ENCODE peak calls at places on chromosomes 6 and 20, in ten cellular contexts. One of them, this sample, is unnamed.

GRCh38 chr20:56867128-56867527 is 238.0 kb downstream of the TFAP2C start:
- DNase-seq in neural progenitor cell: no peak
- DNase-seq in effector CD4-positive, alpha-beta T cell: no peak
- DNase-seq in foreskin fibroblast: no peak
- DNase-seq in GOT3: no peak
- DNase-seq in BE2C: no peak
- DNase-seq in renal cortical epithelial cell: no peak
- DNase-seq in SW480: no peak
- DNase-seq in H7: no peak
- DNase-seq in AML-193: no peak
- DNase-seq in this sample: no peak

GRCh38 chr6:90025418-90026089 is 131.3 kb downstream of the GJA10 start:
- DNase-seq in GOT3: peak
- DNase-seq in BE2C: peak
- DNase-seq in SW480: peak
- DNase-seq in renal cortical epithelial cell: peak
- DNase-seq in neural progenitor cell: no peak
- DNase-seq in effector CD4-positive, alpha-beta T cell: no peak
- DNase-seq in H7: no peak
- DNase-seq in foreskin fibroblast: peak
- DNase-seq in AML-193: no peak
- DNase-seq in this sample: no peak

GRCh38 chr20:56463428-56463827 is 5.0 kb upstream of the RTF2 start:
- DNase-seq in effector CD4-positive, alpha-beta T cell: no peak
- DNase-seq in AML-193: peak
- DNase-seq in renal cortical epithelial cell: no peak
- DNase-seq in BE2C: no peak
- DNase-seq in GOT3: no peak
- DNase-seq in H7: no peak
- DNase-seq in foreskin fibroblast: no peak
- DNase-seq in neural progenitor cell: no peak
- DNase-seq in SW480: no peak
- DNase-seq in this sample: no peak

GRCh38 chr20:37973059-37973910 is 60.0 kb downstream of the TTI1 start:
- DNase-seq in effector CD4-positive, alpha-beta T cell: no peak
- DNase-seq in SW480: no peak
- DNase-seq in neural progenitor cell: no peak
- DNase-seq in H7: no peak
- DNase-seq in BE2C: no peak
- DNase-seq in GOT3: no peak
- DNase-seq in renal cortical epithelial cell: no peak
- DNase-seq in AML-193: no peak
- DNase-seq in foreskin fibroblast: no peak
- DNase-seq in this sample: no peak

GRCh38 chr6:1708820-1709612 is 99.3 kb downstream of the FOXC1 start:
- DNase-seq in SW480: peak
- DNase-seq in effector CD4-positive, alpha-beta T cell: no peak
- DNase-seq in GOT3: no peak
- DNase-seq in AML-193: peak
- DNase-seq in neural progenitor cell: no peak
- DNase-seq in H7: no peak
- DNase-seq in renal cortical epithelial cell: peak
- DNase-seq in foreskin fibroblast: no peak
- DNase-seq in BE2C: no peak
- DNase-seq in this sample: no peak

GRCh38 chr6:160330621-160331020 is 17.6 kb upstream of the SLC22A3 start:
- DNase-seq in GOT3: no peak
- DNase-seq in effector CD4-positive, alpha-beta T cell: no peak
- DNase-seq in H7: no peak
- DNase-seq in SW480: no peak
- DNase-seq in foreskin fibroblast: no peak
- DNase-seq in AML-193: no peak
- DNase-seq in neural progenitor cell: no peak
- DNase-seq in renal cortical epithelial cell: no peak
- DNase-seq in BE2C: no peak
- DNase-seq in this sample: no peak

GRCh38 chr6:15389759-15390723 is 144.2 kb downstream of the JARID2 start:
- DNase-seq in neural progenitor cell: peak
- DNase-seq in renal cortical epithelial cell: no peak
- DNase-seq in effector CD4-positive, alpha-beta T cell: no peak
- DNase-seq in SW480: no peak
- DNase-seq in foreskin fibroblast: no peak
- DNase-seq in H7: peak
- DNase-seq in GOT3: no peak
- DNase-seq in AML-193: no peak
- DNase-seq in BE2C: peak
- DNase-seq in this sample: peak

GRCh38 chr20:4666001-4666470 is 55.7 kb upstream of the PRND start:
- DNase-seq in GOT3: no peak
- DNase-seq in AML-193: peak
- DNase-seq in SW480: peak
- DNase-seq in foreskin fibroblast: peak
- DNase-seq in H7: no peak
- DNase-seq in neural progenitor cell: no peak
- DNase-seq in renal cortical epithelial cell: no peak
- DNase-seq in BE2C: no peak
- DNase-seq in effector CD4-positive, alpha-beta T cell: peak
- DNase-seq in this sample: no peak

GRCh38 chr20:51569815-51570741 is 27.6 kb upstream of the NFATC2 start:
- DNase-seq in foreskin fibroblast: no peak
- DNase-seq in H7: no peak
- DNase-seq in effector CD4-positive, alpha-beta T cell: no peak
- DNase-seq in GOT3: no peak
- DNase-seq in renal cortical epithelial cell: no peak
- DNase-seq in SW480: no peak
- DNase-seq in AML-193: no peak
- DNase-seq in BE2C: no peak
- DNase-seq in neural progenitor cell: no peak
- DNase-seq in this sample: no peak

GRCh38 chr6:41785689-41786450 is 1.6 kb upstream of the TOMM6 start:
- DNase-seq in effector CD4-positive, alpha-beta T cell: no peak
- DNase-seq in GOT3: no peak
- DNase-seq in BE2C: peak
- DNase-seq in neural progenitor cell: no peak
- DNase-seq in H7: no peak
- DNase-seq in AML-193: no peak
- DNase-seq in SW480: no peak
- DNase-seq in foreskin fibroblast: peak
- DNase-seq in renal cortical epithelial cell: no peak
- DNase-seq in this sample: no peak

GRCh38 chr20:63043348-63044203 is 36.8 kb upstream of the BHLHE23 start:
- DNase-seq in renal cortical epithelial cell: no peak
- DNase-seq in effector CD4-positive, alpha-beta T cell: no peak
- DNase-seq in neural progenitor cell: no peak
- DNase-seq in AML-193: no peak
- DNase-seq in BE2C: peak
- DNase-seq in foreskin fibroblast: no peak
- DNase-seq in GOT3: no peak
- DNase-seq in SW480: no peak
- DNase-seq in H7: no peak
- DNase-seq in this sample: peak

GRCh38 chr6:158061709-158062461 is 80.2 kb downstream of the SYNJ2 start:
- DNase-seq in effector CD4-positive, alpha-beta T cell: no peak
- DNase-seq in GOT3: no peak
- DNase-seq in BE2C: no peak
- DNase-seq in AML-193: no peak
- DNase-seq in H7: no peak
- DNase-seq in foreskin fibroblast: no peak
- DNase-seq in renal cortical epithelial cell: no peak
- DNase-seq in SW480: no peak
- DNase-seq in neural progenitor cell: no peak
- DNase-seq in this sample: no peak

GRCh38 chr6:166027761-166028160 is 139.9 kb downstream of the TBXT start:
- DNase-seq in SW480: no peak
- DNase-seq in AML-193: no peak
- DNase-seq in renal cortical epithelial cell: no peak
- DNase-seq in GOT3: no peak
- DNase-seq in foreskin fibroblast: no peak
- DNase-seq in BE2C: no peak
- DNase-seq in effector CD4-positive, alpha-beta T cell: no peak
- DNase-seq in neural progenitor cell: no peak
- DNase-seq in H7: no peak
- DNase-seq in this sample: no peak

GRCh38 chr20:55160022-55160421 is 684.6 kb downstream of the DOK5 start:
- DNase-seq in renal cortical epithelial cell: peak
- DNase-seq in foreskin fibroblast: peak
- DNase-seq in BE2C: no peak
- DNase-seq in GOT3: no peak
- DNase-seq in AML-193: no peak
- DNase-seq in SW480: no peak
- DNase-seq in H7: no peak
- DNase-seq in effector CD4-positive, alpha-beta T cell: no peak
- DNase-seq in neural progenitor cell: peak
- DNase-seq in this sample: no peak

GRCh38 chr20:4038047-4038459 is 22.7 kb upstream of the RNF24 start:
- DNase-seq in SW480: peak
- DNase-seq in H7: no peak
- DNase-seq in GOT3: no peak
- DNase-seq in BE2C: no peak
- DNase-seq in renal cortical epithelial cell: peak
- DNase-seq in foreskin fibroblast: peak
- DNase-seq in neural progenitor cell: peak
- DNase-seq in effector CD4-positive, alpha-beta T cell: peak
- DNase-seq in AML-193: peak
- DNase-seq in this sample: peak

GRCh38 chr20:921020-921419 is 4.9 kb upstream of the ANGPT4 start:
- DNase-seq in renal cortical epithelial cell: no peak
- DNase-seq in effector CD4-positive, alpha-beta T cell: no peak
- DNase-seq in neural progenitor cell: no peak
- DNase-seq in BE2C: no peak
- DNase-seq in H7: no peak
- DNase-seq in foreskin fibroblast: no peak
- DNase-seq in GOT3: no peak
- DNase-seq in SW480: no peak
- DNase-seq in AML-193: no peak
- DNase-seq in this sample: no peak

GRCh38 chr20:46945465-46945864 is 50.8 kb downstream of the EYA2 start:
- DNase-seq in H7: peak
- DNase-seq in SW480: no peak
- DNase-seq in renal cortical epithelial cell: no peak
- DNase-seq in neural progenitor cell: peak
- DNase-seq in GOT3: no peak
- DNase-seq in BE2C: no peak
- DNase-seq in foreskin fibroblast: no peak
- DNase-seq in effector CD4-positive, alpha-beta T cell: no peak
- DNase-seq in AML-193: no peak
- DNase-seq in this sample: no peak

GRCh38 chr20:59253325-59253724 is 47.1 kb upstream of the EDN3 start:
- DNase-seq in BE2C: no peak
- DNase-seq in GOT3: no peak
- DNase-seq in renal cortical epithelial cell: no peak
- DNase-seq in foreskin fibroblast: no peak
- DNase-seq in effector CD4-positive, alpha-beta T cell: no peak
- DNase-seq in SW480: no peak
- DNase-seq in neural progenitor cell: no peak
- DNase-seq in AML-193: peak
- DNase-seq in H7: no peak
- DNase-seq in this sample: no peak

GRCh38 chr20:43448748-43449535 is 8.8 kb upstream of the SRSF6 start:
- DNase-seq in GOT3: no peak
- DNase-seq in effector CD4-positive, alpha-beta T cell: peak
- DNase-seq in AML-193: peak
- DNase-seq in BE2C: peak
- DNase-seq in SW480: peak
- DNase-seq in renal cortical epithelial cell: peak
- DNase-seq in H7: peak
- DNase-seq in neural progenitor cell: peak
- DNase-seq in foreskin fibroblast: peak
- DNase-seq in this sample: peak

GRCh38 chr6:116963972-116964371 is 86.9 kb downstream of the RFX6 start:
- DNase-seq in H7: no peak
- DNase-seq in neural progenitor cell: no peak
- DNase-seq in renal cortical epithelial cell: no peak
- DNase-seq in foreskin fibroblast: no peak
- DNase-seq in BE2C: no peak
- DNase-seq in SW480: no peak
- DNase-seq in GOT3: no peak
- DNase-seq in effector CD4-positive, alpha-beta T cell: no peak
- DNase-seq in AML-193: no peak
- DNase-seq in this sample: no peak

GRCh38 chr20:51043811-51044210 is 20.9 kb upstream of the KCNG1 start:
- DNase-seq in SW480: no peak
- DNase-seq in H7: no peak
- DNase-seq in renal cortical epithelial cell: no peak
- DNase-seq in GOT3: no peak
- DNase-seq in BE2C: no peak
- DNase-seq in effector CD4-positive, alpha-beta T cell: no peak
- DNase-seq in neural progenitor cell: no peak
- DNase-seq in AML-193: no peak
- DNase-seq in foreskin fibroblast: peak
- DNase-seq in this sample: no peak

GRCh38 chr6:12014027-12014872 is 2.1 kb downstream of the HIVEP1 start:
- DNase-seq in H7: no peak
- DNase-seq in effector CD4-positive, alpha-beta T cell: no peak
- DNase-seq in GOT3: no peak
- DNase-seq in SW480: no peak
- DNase-seq in AML-193: no peak
- DNase-seq in BE2C: no peak
- DNase-seq in foreskin fibroblast: peak
- DNase-seq in renal cortical epithelial cell: peak
- DNase-seq in neural progenitor cell: no peak
- DNase-seq in this sample: no peak

GRCh38 chr6:32785781-32786533 is 22.6 kb upstream of the HLA-DQB2 start:
- DNase-seq in effector CD4-positive, alpha-beta T cell: peak
- DNase-seq in SW480: peak
- DNase-seq in H7: peak
- DNase-seq in GOT3: no peak
- DNase-seq in foreskin fibroblast: peak
- DNase-seq in BE2C: peak
- DNase-seq in renal cortical epithelial cell: peak
- DNase-seq in AML-193: peak
- DNase-seq in neural progenitor cell: peak
- DNase-seq in this sample: no peak

GRCh38 chr6:73299171-73300073 is 36.4 kb upstream of the KHDC1 start:
- DNase-seq in SW480: no peak
- DNase-seq in effector CD4-positive, alpha-beta T cell: no peak
- DNase-seq in GOT3: no peak
- DNase-seq in BE2C: no peak
- DNase-seq in neural progenitor cell: no peak
- DNase-seq in renal cortical epithelial cell: no peak
- DNase-seq in AML-193: no peak
- DNase-seq in H7: peak
- DNase-seq in foreskin fibroblast: no peak
- DNase-seq in this sample: peak

GRCh38 chr6:141484726-141485125 is 648.0 kb upstream of the GJE1 start:
- DNase-seq in foreskin fibroblast: no peak
- DNase-seq in effector CD4-positive, alpha-beta T cell: no peak
- DNase-seq in BE2C: no peak
- DNase-seq in H7: no peak
- DNase-seq in GOT3: no peak
- DNase-seq in renal cortical epithelial cell: peak
- DNase-seq in SW480: no peak
- DNase-seq in neural progenitor cell: no peak
- DNase-seq in AML-193: peak
- DNase-seq in this sample: no peak

GRCh38 chr6:11650711-11651110 is 113.2 kb downstream of the TMEM170B start:
- DNase-seq in H7: no peak
- DNase-seq in effector CD4-positive, alpha-beta T cell: no peak
- DNase-seq in renal cortical epithelial cell: peak
- DNase-seq in neural progenitor cell: no peak
- DNase-seq in GOT3: no peak
- DNase-seq in AML-193: no peak
- DNase-seq in BE2C: no peak
- DNase-seq in foreskin fibroblast: peak
- DNase-seq in SW480: no peak
- DNase-seq in this sample: no peak

GRCh38 chr20:57217802-57218201 is 48.6 kb downstream of the BMP7 start:
- DNase-seq in GOT3: no peak
- DNase-seq in renal cortical epithelial cell: no peak
- DNase-seq in neural progenitor cell: no peak
- DNase-seq in AML-193: no peak
- DNase-seq in H7: no peak
- DNase-seq in SW480: no peak
- DNase-seq in foreskin fibroblast: no peak
- DNase-seq in effector CD4-positive, alpha-beta T cell: no peak
- DNase-seq in BE2C: no peak
- DNase-seq in this sample: no peak

GRCh38 chr20:15058836-15059235 is 721.4 kb upstream of the FLRT3 start:
- DNase-seq in neural progenitor cell: no peak
- DNase-seq in foreskin fibroblast: no peak
- DNase-seq in BE2C: no peak
- DNase-seq in SW480: no peak
- DNase-seq in effector CD4-positive, alpha-beta T cell: no peak
- DNase-seq in GOT3: no peak
- DNase-seq in renal cortical epithelial cell: no peak
- DNase-seq in AML-193: no peak
- DNase-seq in H7: no peak
- DNase-seq in this sample: no peak